ENCODE peak calls at places on chromosomes 4 and X, in six cellular contexts. One of them, this sample, is unnamed.

GRCh38 chrX:7263961-7264360 is 116.0 kb upstream of the PUDP start:
- DNase-seq in HepG2: no peak
- DNase-seq in A549: no peak
- DNase-seq in SK-N-SH: no peak
- DNase-seq in transverse colon: no peak
- DNase-seq in tibial nerve: no peak
- DNase-seq in this sample: no peak

GRCh38 chr4:188008377-188008776 is 12.8 kb downstream of the ZFP42 start:
- DNase-seq in tibial nerve: no peak
- DNase-seq in A549: no peak
- DNase-seq in HepG2: no peak
- DNase-seq in SK-N-SH: no peak
- DNase-seq in transverse colon: no peak
- DNase-seq in this sample: no peak

GRCh38 chr4:118935819-118936218 is 47.2 kb downstream of the SYNPO2 start:
- DNase-seq in tibial nerve: no peak
- DNase-seq in HepG2: no peak
- DNase-seq in A549: no peak
- DNase-seq in SK-N-SH: no peak
- DNase-seq in transverse colon: no peak
- DNase-seq in this sample: no peak

GRCh38 chrX:22135171-22135711 is 103.1 kb downstream of the PHEX start:
- DNase-seq in A549: no peak
- DNase-seq in SK-N-SH: no peak
- DNase-seq in transverse colon: no peak
- DNase-seq in HepG2: no peak
- DNase-seq in tibial nerve: no peak
- DNase-seq in this sample: no peak

GRCh38 chr4:165715989-165716388 is 157.0 kb upstream of the TLL1 start:
- DNase-seq in transverse colon: no peak
- DNase-seq in tibial nerve: no peak
- DNase-seq in HepG2: no peak
- DNase-seq in SK-N-SH: no peak
- DNase-seq in A549: no peak
- DNase-seq in this sample: no peak

GRCh38 chr4:39120418-39120817 is 58.4 kb downstream of the KLHL5 start:
- DNase-seq in SK-N-SH: no peak
- DNase-seq in transverse colon: no peak
- DNase-seq in A549: no peak
- DNase-seq in tibial nerve: no peak
- DNase-seq in HepG2: no peak
- DNase-seq in this sample: no peak

GRCh38 chr4:33107813-33108212 is 2387.6 kb downstream of the PCDH7 start:
- DNase-seq in A549: no peak
- DNase-seq in SK-N-SH: no peak
- DNase-seq in tibial nerve: no peak
- DNase-seq in transverse colon: no peak
- DNase-seq in HepG2: no peak
- DNase-seq in this sample: no peak

GRCh38 chr4:17599826-17600225 is 14.6 kb upstream of the MED28 start:
- DNase-seq in SK-N-SH: no peak
- DNase-seq in transverse colon: no peak
- DNase-seq in A549: no peak
- DNase-seq in HepG2: no peak
- DNase-seq in tibial nerve: no peak
- DNase-seq in this sample: no peak

GRCh38 chr4:140326395-140326993 is 47.0 kb upstream of the SCOC start:
- DNase-seq in transverse colon: peak; percentile 14
- DNase-seq in tibial nerve: peak; percentile 40
- DNase-seq in SK-N-SH: peak; percentile 54
- DNase-seq in A549: peak; percentile 9
- DNase-seq in HepG2: peak; percentile 15
- DNase-seq in this sample: no peak

GRCh38 chr4:189087981-189088380 is 852.7 kb upstream of the FRG1 start:
- DNase-seq in A549: no peak
- DNase-seq in SK-N-SH: no peak
- DNase-seq in HepG2: no peak
- DNase-seq in transverse colon: no peak
- DNase-seq in tibial nerve: no peak
- DNase-seq in this sample: no peak

GRCh38 chrX:39196192-39197102 is 395.2 kb downstream of the MID1IP1 start:
- DNase-seq in A549: no peak
- DNase-seq in HepG2: no peak
- DNase-seq in tibial nerve: no peak
- DNase-seq in transverse colon: peak; percentile 29
- DNase-seq in SK-N-SH: no peak
- DNase-seq in this sample: peak; percentile 34

GRCh38 chrX:48492293-48492910 is 16.4 kb upstream of the PORCN start:
- DNase-seq in transverse colon: no peak
- DNase-seq in A549: no peak
- DNase-seq in HepG2: no peak
- DNase-seq in SK-N-SH: no peak
- DNase-seq in tibial nerve: no peak
- DNase-seq in this sample: no peak

GRCh38 chr4:10025230-10025806 is 4.0 kb upstream of the SLC2A9 start:
- DNase-seq in A549: no peak
- DNase-seq in transverse colon: no peak
- DNase-seq in SK-N-SH: no peak
- DNase-seq in tibial nerve: no peak
- DNase-seq in HepG2: peak; percentile 68
- DNase-seq in this sample: no peak

GRCh38 chrX:13059676-13060499 is 15.5 kb upstream of the FAM9C start:
- DNase-seq in transverse colon: no peak
- DNase-seq in SK-N-SH: no peak
- DNase-seq in HepG2: no peak
- DNase-seq in A549: peak; percentile 36
- DNase-seq in tibial nerve: no peak
- DNase-seq in this sample: no peak

GRCh38 chr4:148926861-148927260 is 484.6 kb upstream of the NR3C2 start:
- DNase-seq in A549: no peak
- DNase-seq in tibial nerve: no peak
- DNase-seq in SK-N-SH: no peak
- DNase-seq in transverse colon: peak; percentile 74
- DNase-seq in HepG2: no peak
- DNase-seq in this sample: peak; percentile 63

GRCh38 chr4:108141213-108142045 is 27.3 kb downstream of the LEF1 start:
- DNase-seq in HepG2: no peak
- DNase-seq in SK-N-SH: no peak
- DNase-seq in A549: no peak
- DNase-seq in transverse colon: no peak
- DNase-seq in tibial nerve: no peak
- DNase-seq in this sample: no peak

GRCh38 chr4:118823471-118823870 is 12.5 kb downstream of the SEC24D start:
- DNase-seq in HepG2: no peak
- DNase-seq in SK-N-SH: no peak
- DNase-seq in transverse colon: peak; percentile 47
- DNase-seq in tibial nerve: no peak
- DNase-seq in A549: no peak
- DNase-seq in this sample: peak; percentile 78

GRCh38 chrX:129478516-129478915 is 44.8 kb downstream of the SMARCA1 start:
- DNase-seq in HepG2: no peak
- DNase-seq in tibial nerve: no peak
- DNase-seq in SK-N-SH: no peak
- DNase-seq in A549: no peak
- DNase-seq in transverse colon: no peak
- DNase-seq in this sample: no peak

GRCh38 chr4:23060776-23061175 is 368.0 kb downstream of the GBA3 start:
- DNase-seq in HepG2: no peak
- DNase-seq in SK-N-SH: no peak
- DNase-seq in tibial nerve: no peak
- DNase-seq in transverse colon: no peak
- DNase-seq in A549: no peak
- DNase-seq in this sample: no peak

GRCh38 chr4:89539797-89540711 is 232.5 kb upstream of the GPRIN3 start:
- DNase-seq in transverse colon: no peak
- DNase-seq in tibial nerve: no peak
- DNase-seq in A549: no peak
- DNase-seq in SK-N-SH: no peak
- DNase-seq in HepG2: no peak
- DNase-seq in this sample: no peak

GRCh38 chr4:76806336-76806735 is 91.6 kb downstream of the SOWAHB start:
- DNase-seq in A549: no peak
- DNase-seq in transverse colon: no peak
- DNase-seq in tibial nerve: no peak
- DNase-seq in SK-N-SH: no peak
- DNase-seq in HepG2: no peak
- DNase-seq in this sample: no peak

GRCh38 chr4:154329268-154329858 is 162.2 kb downstream of the DCHS2 start:
- DNase-seq in A549: no peak
- DNase-seq in SK-N-SH: no peak
- DNase-seq in tibial nerve: no peak
- DNase-seq in HepG2: peak; percentile 3
- DNase-seq in transverse colon: no peak
- DNase-seq in this sample: no peak

GRCh38 chr4:89215736-89216135 is 91.9 kb downstream of the GPRIN3 start:
- DNase-seq in HepG2: no peak
- DNase-seq in A549: no peak
- DNase-seq in tibial nerve: no peak
- DNase-seq in SK-N-SH: no peak
- DNase-seq in transverse colon: no peak
- DNase-seq in this sample: no peak

GRCh38 chr4:33446953-33447352 is 2726.8 kb downstream of the PCDH7 start:
- DNase-seq in tibial nerve: no peak
- DNase-seq in SK-N-SH: no peak
- DNase-seq in A549: no peak
- DNase-seq in transverse colon: no peak
- DNase-seq in HepG2: no peak
- DNase-seq in this sample: no peak

GRCh38 chr4:55358668-55359067 is 12.6 kb downstream of the SRD5A3 start:
- DNase-seq in SK-N-SH: no peak
- DNase-seq in A549: no peak
- DNase-seq in HepG2: no peak
- DNase-seq in transverse colon: no peak
- DNase-seq in tibial nerve: no peak
- DNase-seq in this sample: no peak

GRCh38 chr4:1400191-1400805 is 5.9 kb downstream of the NKX1-1 start:
- DNase-seq in tibial nerve: no peak
- DNase-seq in A549: no peak
- DNase-seq in transverse colon: no peak
- DNase-seq in SK-N-SH: peak; percentile 21
- DNase-seq in HepG2: no peak
- DNase-seq in this sample: peak; percentile 20

GRCh38 chr4:139934786-139935330 is 219.1 kb downstream of the MAML3 start:
- DNase-seq in transverse colon: no peak
- DNase-seq in HepG2: no peak
- DNase-seq in A549: no peak
- DNase-seq in SK-N-SH: peak; percentile 42
- DNase-seq in tibial nerve: no peak
- DNase-seq in this sample: no peak

GRCh38 chrX:21963226-21963625 is 22.7 kb downstream of the SMS start:
- DNase-seq in tibial nerve: no peak
- DNase-seq in A549: no peak
- DNase-seq in SK-N-SH: no peak
- DNase-seq in transverse colon: no peak
- DNase-seq in HepG2: no peak
- DNase-seq in this sample: no peak

GRCh38 chrX:538311-538710 is 92.3 kb upstream of the SHOX start:
- DNase-seq in A549: no peak
- DNase-seq in tibial nerve: no peak
- DNase-seq in transverse colon: no peak
- DNase-seq in SK-N-SH: no peak
- DNase-seq in HepG2: no peak
- DNase-seq in this sample: no peak

GRCh38 chr4:86685401-86685800 is 91.3 kb downstream of the PTPN13 start:
- DNase-seq in tibial nerve: no peak
- DNase-seq in transverse colon: no peak
- DNase-seq in A549: no peak
- DNase-seq in SK-N-SH: peak; percentile 5
- DNase-seq in HepG2: peak; percentile 1
- DNase-seq in this sample: no peak
- TF ChIP-seq EP300 in tibial nerve: no peak
- TF ChIP-seq EP300 in transverse colon: no peak
- TF ChIP-seq EP300 in A549: no peak
- TF ChIP-seq EP300 in SK-N-SH: no peak
- TF ChIP-seq EP300 in HepG2: no peak
- TF ChIP-seq EP300 in this sample: no peak

GRCh38 chrX:132025085-132025484 is 2.0 kb downstream of the STK26 start:
- DNase-seq in HepG2: peak; percentile 3
- DNase-seq in SK-N-SH: no peak
- DNase-seq in A549: no peak
- DNase-seq in tibial nerve: no peak
- DNase-seq in transverse colon: no peak
- DNase-seq in this sample: no peak
- H3K4me1 ChIP-seq in HepG2: peaks cover 46% of the 10 kb centered on the region
- H3K4me1 ChIP-seq in SK-N-SH: no peaks in the 10 kb centered on the region
- H3K4me1 ChIP-seq in A549: peaks cover 6% of the 10 kb centered on the region
- H3K4me1 ChIP-seq in tibial nerve: no peaks in the 10 kb centered on the region
- H3K4me1 ChIP-seq in transverse colon: peaks cover 10% of the 10 kb centered on the region
- H3K4me1 ChIP-seq in this sample: peaks cover 19% of the 10 kb centered on the region

DNA sequence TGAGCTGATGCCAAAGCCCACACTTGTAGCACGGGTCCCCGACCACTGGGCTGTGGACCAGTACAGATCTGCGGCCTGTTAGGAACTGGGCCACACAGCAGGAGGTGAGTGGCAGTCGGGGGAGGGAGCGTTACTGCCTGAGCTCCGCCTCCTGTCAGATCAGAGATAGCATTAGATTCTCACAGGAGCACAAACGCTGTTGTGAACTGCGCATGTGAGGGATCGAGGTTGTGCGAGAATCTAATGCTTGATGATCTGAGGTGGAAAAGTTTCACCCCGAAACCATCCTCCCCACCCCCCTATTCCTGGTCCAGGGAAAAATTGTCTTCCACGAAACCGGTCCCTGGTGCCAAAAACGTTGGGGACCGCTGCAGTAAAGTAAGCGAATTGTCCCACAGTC is 292.0 kb downstream of the DCTD start:
- DNase-seq in SK-N-SH: no peak
- DNase-seq in transverse colon: no peak
- DNase-seq in tibial nerve: no peak
- DNase-seq in HepG2: no peak
- DNase-seq in A549: no peak
- DNase-seq in this sample: no peak
- TF ChIP-seq EP300 in SK-N-SH: no peak
- TF ChIP-seq EP300 in transverse colon: no peak
- TF ChIP-seq EP300 in tibial nerve: no peak
- TF ChIP-seq EP300 in HepG2: no peak
- TF ChIP-seq EP300 in A549: no peak
- TF ChIP-seq EP300 in this sample: no peak

DNA sequence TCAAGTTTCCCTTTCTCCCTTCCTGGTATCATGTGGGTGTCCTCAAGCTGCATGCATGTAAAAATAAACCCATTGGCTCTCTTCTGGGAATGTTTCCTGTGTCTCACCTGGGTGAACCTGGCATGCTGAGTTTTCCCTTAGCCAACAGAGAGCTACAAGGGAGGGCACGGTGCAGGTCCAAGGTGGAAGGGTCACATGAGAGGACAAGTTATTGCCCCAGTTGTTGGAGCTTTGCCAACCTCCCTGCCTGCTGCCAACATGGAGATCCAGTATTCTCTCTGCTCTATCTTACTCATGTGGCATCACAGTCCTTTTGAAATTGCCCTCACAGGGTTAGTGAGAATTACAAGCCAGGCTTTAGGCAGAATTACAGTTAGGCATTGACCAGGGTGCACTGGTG is 196.1 kb upstream of the GYPA start:
- DNase-seq in transverse colon: no peak
- DNase-seq in tibial nerve: no peak
- DNase-seq in A549: no peak
- DNase-seq in HepG2: no peak
- DNase-seq in SK-N-SH: no peak
- DNase-seq in this sample: no peak
- H3K4me1 ChIP-seq in transverse colon: no peaks in the 10 kb centered on the region
- H3K4me1 ChIP-seq in tibial nerve: no peaks in the 10 kb centered on the region
- H3K4me1 ChIP-seq in A549: no peaks in the 10 kb centered on the region
- H3K4me1 ChIP-seq in HepG2: no peaks in the 10 kb centered on the region
- H3K4me1 ChIP-seq in SK-N-SH: no peaks in the 10 kb centered on the region
- H3K4me1 ChIP-seq in this sample: no peaks in the 10 kb centered on the region

This sample was measured in stomach.